ENCODE peak calls at places on chromosomes 11 and 22, in eight cellular contexts. One of them, this sample, is unnamed.

GRCh38 chr11:44950625-44951472 is at the start of gene TP53I11:
- DNase-seq in CD8-positive, alpha-beta T cell: peak
- DNase-seq in substantia nigra: no peak
- DNase-seq in stomach: peak
- DNase-seq in coronary artery: no peak
- DNase-seq in ovary: peak
- DNase-seq in iPS DF 6.9: no peak
- DNase-seq in HCT116: peak
- DNase-seq in this sample: peak

GRCh38 chr11:83292709-83293435 is 6.7 kb upstream of the CCDC90B start:
- DNase-seq in CD8-positive, alpha-beta T cell: no peak
- DNase-seq in iPS DF 6.9: peak
- DNase-seq in HCT116: peak
- DNase-seq in stomach: no peak
- DNase-seq in ovary: peak
- DNase-seq in substantia nigra: no peak
- DNase-seq in coronary artery: no peak
- DNase-seq in this sample: no peak

GRCh38 chr11:118488480-118489109 is 38.7 kb upstream of the TTC36 start:
- DNase-seq in coronary artery: no peak
- DNase-seq in ovary: peak
- DNase-seq in stomach: peak
- DNase-seq in substantia nigra: no peak
- DNase-seq in HCT116: peak
- DNase-seq in iPS DF 6.9: peak
- DNase-seq in CD8-positive, alpha-beta T cell: peak
- DNase-seq in this sample: peak

GRCh38 chr22:17258015-17258827 is 39.0 kb upstream of the ADA2 start:
- DNase-seq in stomach: peak
- DNase-seq in HCT116: no peak
- DNase-seq in substantia nigra: no peak
- DNase-seq in coronary artery: no peak
- DNase-seq in iPS DF 6.9: no peak
- DNase-seq in ovary: peak
- DNase-seq in CD8-positive, alpha-beta T cell: peak
- DNase-seq in this sample: no peak

GRCh38 chr11:67418476-67419281 is 3.2 kb downstream of the CARNS1 start:
- DNase-seq in substantia nigra: no peak
- DNase-seq in coronary artery: no peak
- DNase-seq in HCT116: no peak
- DNase-seq in CD8-positive, alpha-beta T cell: peak
- DNase-seq in iPS DF 6.9: no peak
- DNase-seq in stomach: peak
- DNase-seq in ovary: no peak
- DNase-seq in this sample: peak

GRCh38 chr11:30821438-30821965 is 235.3 kb upstream of the MPPED2 start:
- DNase-seq in HCT116: no peak
- DNase-seq in coronary artery: no peak
- DNase-seq in ovary: no peak
- DNase-seq in CD8-positive, alpha-beta T cell: no peak
- DNase-seq in substantia nigra: no peak
- DNase-seq in stomach: no peak
- DNase-seq in iPS DF 6.9: no peak
- DNase-seq in this sample: no peak

GRCh38 chr22:24697671-24698082 is 76.8 kb downstream of the PIWIL3 start:
- DNase-seq in coronary artery: no peak
- DNase-seq in stomach: peak
- DNase-seq in CD8-positive, alpha-beta T cell: no peak
- DNase-seq in HCT116: no peak
- DNase-seq in ovary: no peak
- DNase-seq in substantia nigra: no peak
- DNase-seq in iPS DF 6.9: no peak
- DNase-seq in this sample: no peak

GRCh38 chr22:40759294-40759840 is 59.8 kb downstream of the SLC25A17 start:
- DNase-seq in CD8-positive, alpha-beta T cell: no peak
- DNase-seq in ovary: no peak
- DNase-seq in substantia nigra: no peak
- DNase-seq in coronary artery: no peak
- DNase-seq in HCT116: no peak
- DNase-seq in iPS DF 6.9: no peak
- DNase-seq in stomach: no peak
- DNase-seq in this sample: no peak

GRCh38 chr11:18536195-18536594 is 9.5 kb upstream of the TSG101 start:
- DNase-seq in iPS DF 6.9: no peak
- DNase-seq in ovary: no peak
- DNase-seq in coronary artery: no peak
- DNase-seq in HCT116: no peak
- DNase-seq in substantia nigra: no peak
- DNase-seq in CD8-positive, alpha-beta T cell: no peak
- DNase-seq in stomach: no peak
- DNase-seq in this sample: no peak

GRCh38 chr11:102306817-102307814 is 10.2 kb upstream of the BIRC3 start:
- DNase-seq in HCT116: no peak
- DNase-seq in coronary artery: no peak
- DNase-seq in iPS DF 6.9: no peak
- DNase-seq in ovary: no peak
- DNase-seq in substantia nigra: no peak
- DNase-seq in stomach: no peak
- DNase-seq in CD8-positive, alpha-beta T cell: no peak
- DNase-seq in this sample: no peak

GRCh38 chr22:17576475-17576874 is 13.2 kb downstream of the SLC25A18 start:
- DNase-seq in HCT116: no peak
- DNase-seq in coronary artery: no peak
- DNase-seq in ovary: no peak
- DNase-seq in iPS DF 6.9: no peak
- DNase-seq in substantia nigra: no peak
- DNase-seq in stomach: no peak
- DNase-seq in CD8-positive, alpha-beta T cell: no peak
- DNase-seq in this sample: no peak

GRCh38 chr11:114080219-114080618 is 20.7 kb downstream of the ZBTB16 start:
- DNase-seq in ovary: no peak
- DNase-seq in HCT116: no peak
- DNase-seq in iPS DF 6.9: no peak
- DNase-seq in coronary artery: no peak
- DNase-seq in CD8-positive, alpha-beta T cell: no peak
- DNase-seq in stomach: no peak
- DNase-seq in substantia nigra: no peak
- DNase-seq in this sample: no peak

GRCh38 chr11:10522921-10523320 is 18.1 kb downstream of the RNF141 start:
- DNase-seq in ovary: no peak
- DNase-seq in iPS DF 6.9: no peak
- DNase-seq in HCT116: no peak
- DNase-seq in coronary artery: no peak
- DNase-seq in stomach: no peak
- DNase-seq in substantia nigra: no peak
- DNase-seq in CD8-positive, alpha-beta T cell: no peak
- DNase-seq in this sample: no peak

GRCh38 chr11:10526974-10527918 is 13.7 kb downstream of the RNF141 start:
- DNase-seq in substantia nigra: no peak
- DNase-seq in stomach: no peak
- DNase-seq in HCT116: peak
- DNase-seq in iPS DF 6.9: no peak
- DNase-seq in CD8-positive, alpha-beta T cell: no peak
- DNase-seq in ovary: no peak
- DNase-seq in coronary artery: no peak
- DNase-seq in this sample: no peak

GRCh38 chr11:10524471-10524870 is 16.5 kb downstream of the RNF141 start:
- DNase-seq in HCT116: no peak
- DNase-seq in ovary: no peak
- DNase-seq in substantia nigra: no peak
- DNase-seq in CD8-positive, alpha-beta T cell: no peak
- DNase-seq in stomach: no peak
- DNase-seq in iPS DF 6.9: no peak
- DNase-seq in coronary artery: no peak
- DNase-seq in this sample: no peak

GRCh38 chr11:10529279-10529678 is 11.7 kb downstream of the RNF141 start:
- DNase-seq in substantia nigra: no peak
- DNase-seq in HCT116: no peak
- DNase-seq in coronary artery: no peak
- DNase-seq in ovary: no peak
- DNase-seq in CD8-positive, alpha-beta T cell: no peak
- DNase-seq in iPS DF 6.9: no peak
- DNase-seq in stomach: no peak
- DNase-seq in this sample: no peak

GRCh38 chr11:10528121-10528520 is 12.9 kb downstream of the RNF141 start:
- DNase-seq in coronary artery: no peak
- DNase-seq in ovary: no peak
- DNase-seq in iPS DF 6.9: no peak
- DNase-seq in HCT116: no peak
- DNase-seq in CD8-positive, alpha-beta T cell: no peak
- DNase-seq in stomach: no peak
- DNase-seq in substantia nigra: no peak
- DNase-seq in this sample: no peak
- H3K27ac ChIP-seq in coronary artery: no peak
- H3K27ac ChIP-seq in ovary: no peak
- H3K27ac ChIP-seq in iPS DF 6.9: no peak
- H3K27ac ChIP-seq in HCT116: peak
- H3K27ac ChIP-seq in CD8-positive, alpha-beta T cell: no peak
- H3K27ac ChIP-seq in stomach: no peak
- H3K27ac ChIP-seq in substantia nigra: peak
- H3K27ac ChIP-seq in this sample: no peak

GRCh38 chr22:37563153-37564081 is 3.1 kb downstream of the CDC42EP1 start:
- DNase-seq in stomach: peak
- DNase-seq in CD8-positive, alpha-beta T cell: no peak
- DNase-seq in iPS DF 6.9: no peak
- DNase-seq in ovary: peak
- DNase-seq in substantia nigra: peak
- DNase-seq in coronary artery: peak
- DNase-seq in HCT116: peak
- DNase-seq in this sample: peak
- H3K27ac ChIP-seq in stomach: peak
- H3K27ac ChIP-seq in CD8-positive, alpha-beta T cell: no peak
- H3K27ac ChIP-seq in iPS DF 6.9: no peak
- H3K27ac ChIP-seq in ovary: peak
- H3K27ac ChIP-seq in substantia nigra: peak
- H3K27ac ChIP-seq in coronary artery: peak
- H3K27ac ChIP-seq in HCT116: peak
- H3K27ac ChIP-seq in this sample: peak

GRCh38 chr11:47276923-47277322 is 7.0 kb downstream of the MADD start:
- DNase-seq in coronary artery: no peak
- DNase-seq in iPS DF 6.9: no peak
- DNase-seq in HCT116: no peak
- DNase-seq in ovary: no peak
- DNase-seq in CD8-positive, alpha-beta T cell: no peak
- DNase-seq in substantia nigra: no peak
- DNase-seq in stomach: no peak
- DNase-seq in this sample: no peak
- H3K27ac ChIP-seq in coronary artery: no peak
- H3K27ac ChIP-seq in iPS DF 6.9: no peak
- H3K27ac ChIP-seq in HCT116: no peak
- H3K27ac ChIP-seq in ovary: no peak
- H3K27ac ChIP-seq in CD8-positive, alpha-beta T cell: no peak
- H3K27ac ChIP-seq in substantia nigra: no peak
- H3K27ac ChIP-seq in stomach: no peak
- H3K27ac ChIP-seq in this sample: no peak

GRCh38 chr22:50178471-50178864 is 7.2 kb upstream of the TRABD start:
- DNase-seq in iPS DF 6.9: no peak
- DNase-seq in substantia nigra: no peak
- DNase-seq in ovary: no peak
- DNase-seq in CD8-positive, alpha-beta T cell: no peak
- DNase-seq in HCT116: no peak
- DNase-seq in stomach: no peak
- DNase-seq in coronary artery: no peak
- DNase-seq in this sample: no peak

GRCh38 chr22:50177537-50178470 is 7.3 kb downstream of the PANX2 start:
- DNase-seq in iPS DF 6.9: no peak
- DNase-seq in ovary: no peak
- DNase-seq in stomach: no peak
- DNase-seq in coronary artery: no peak
- DNase-seq in HCT116: no peak
- DNase-seq in CD8-positive, alpha-beta T cell: no peak
- DNase-seq in substantia nigra: no peak
- DNase-seq in this sample: no peak

GRCh38 chr22:50175191-50175461 is 4.6 kb downstream of the PANX2 start:
- DNase-seq in CD8-positive, alpha-beta T cell: no peak
- DNase-seq in stomach: no peak
- DNase-seq in ovary: no peak
- DNase-seq in coronary artery: no peak
- DNase-seq in iPS DF 6.9: no peak
- DNase-seq in HCT116: no peak
- DNase-seq in substantia nigra: no peak
- DNase-seq in this sample: no peak

GRCh38 chr22:50175921-50176849 is 5.7 kb downstream of the PANX2 start:
- DNase-seq in CD8-positive, alpha-beta T cell: no peak
- DNase-seq in HCT116: no peak
- DNase-seq in ovary: no peak
- DNase-seq in substantia nigra: no peak
- DNase-seq in iPS DF 6.9: no peak
- DNase-seq in coronary artery: no peak
- DNase-seq in stomach: no peak
- DNase-seq in this sample: peak

DNA sequence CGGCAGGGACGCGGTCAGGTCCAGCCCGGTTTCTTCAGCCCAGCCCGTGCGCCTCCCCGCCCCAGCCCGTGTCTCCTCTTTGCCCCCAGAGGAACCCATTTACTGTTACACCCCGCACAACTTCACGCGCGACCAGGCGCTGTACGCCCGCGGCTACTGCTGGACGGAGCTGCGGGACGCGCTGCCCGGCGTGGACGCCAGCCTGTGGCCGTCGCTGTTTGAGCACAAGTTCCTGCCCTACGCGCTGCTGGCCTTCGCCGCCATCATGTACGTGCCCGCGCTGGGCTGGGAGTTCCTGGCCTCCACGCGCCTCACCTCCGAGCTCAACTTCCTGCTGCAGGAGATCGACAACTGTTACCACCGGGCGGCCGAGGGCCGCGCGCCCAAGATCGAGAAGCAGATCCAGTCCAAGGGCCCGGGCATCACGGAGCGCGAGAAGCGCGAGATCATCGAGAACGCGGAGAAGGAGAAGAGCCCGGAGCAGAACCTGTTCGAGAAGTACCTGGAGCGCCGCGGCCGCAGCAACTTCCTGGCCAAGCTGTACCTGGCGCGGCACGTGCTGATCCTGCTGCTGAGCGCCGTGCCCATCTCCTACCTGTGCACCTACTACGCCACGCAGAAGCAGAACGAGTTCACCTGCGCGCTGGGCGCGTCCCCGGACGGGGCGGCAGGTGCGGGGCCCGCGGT is 6.5 kb downstream of the PANX2 start:
- DNase-seq in CD8-positive, alpha-beta T cell: no peak
- DNase-seq in substantia nigra: no peak
- DNase-seq in ovary: no peak
- DNase-seq in iPS DF 6.9: no peak
- DNase-seq in stomach: no peak
- DNase-seq in HCT116: no peak
- DNase-seq in coronary artery: no peak
- DNase-seq in this sample: no peak
- H3K27ac ChIP-seq in CD8-positive, alpha-beta T cell: no peak
- H3K27ac ChIP-seq in substantia nigra: no peak
- H3K27ac ChIP-seq in ovary: no peak
- H3K27ac ChIP-seq in iPS DF 6.9: no peak
- H3K27ac ChIP-seq in stomach: no peak
- H3K27ac ChIP-seq in HCT116: no peak
- H3K27ac ChIP-seq in coronary artery: no peak
- H3K27ac ChIP-seq in this sample: no peak